ENCODE peak calls at places on chromosomes 5 and 9, in eight cellular contexts. H, R, V, K, Q, N, X and J are unnamed samples.

GRCh38 chr9:34986541-34987047 is 3.0 kb upstream of the DNAJB5 start:
- DNase-seq in H (no peak), R (no peak), V (peak), K (peak), Q (peak), N (no peak), X (peak), J (peak)

GRCh38 chr9:135087899-135088347 is 455 bp downstream of the OLFM1 start:
- DNase-seq in H (no peak), R (no peak), V (no peak), K (peak), Q (no peak), N (no peak), X (no peak), J (no peak)

GRCh38 chr5:139343476-139343875 is 1.8 kb downstream of the PAIP2 start:
- DNase-seq in H (no peak), R (no peak), V (no peak), K (no peak), Q (no peak), N (no peak), X (no peak), J (no peak)

GRCh38 chr5:96035796-96036195 is 74.1 kb upstream of the ELL2 start:
- DNase-seq in H (no peak), R (no peak), V (no peak), K (no peak), Q (no peak), N (no peak), X (no peak), J (no peak)

GRCh38 chr5:142409253-142409594 is 84.4 kb upstream of the SPRY4 start:
- DNase-seq in H (no peak), R (no peak), V (no peak), K (no peak), Q (no peak), N (no peak), X (no peak), J (no peak)

GRCh38 chr9:87275039-87275725 is 222.5 kb upstream of the DAPK1 start:
- DNase-seq in H (no peak), R (no peak), V (no peak), K (no peak), Q (no peak), N (no peak), X (no peak), J (no peak)

GRCh38 chr9:132698989-132699388 is 28.7 kb downstream of the GTF3C4 start:
- DNase-seq in H (peak), R (no peak), V (no peak), K (no peak), Q (peak), N (no peak), X (no peak), J (no peak)

GRCh38 chr9:93984860-93985259 is 29.7 kb upstream of the BARX1 start:
- DNase-seq in H (no peak), R (no peak), V (no peak), K (peak), Q (no peak), N (no peak), X (no peak), J (no peak)

GRCh38 chr9:108053555-108054061 is 564.0 kb upstream of the KLF4 start:
- DNase-seq in H (peak), R (peak), V (no peak), K (peak), Q (peak), N (peak), X (peak), J (no peak)

GRCh38 chr5:8839361-8840055 is 706.4 kb downstream of the SEMA5A start:
- DNase-seq in H (no peak), R (no peak), V (no peak), K (no peak), Q (no peak), N (no peak), X (no peak), J (no peak)

GRCh38 chr9:97415146-97415545 is 3.2 kb downstream of the TDRD7 start:
- DNase-seq in H (no peak), R (no peak), V (no peak), K (no peak), Q (no peak), N (no peak), X (no peak), J (no peak)

GRCh38 chr5:122756263-122756911 is 18.5 kb upstream of the SNX2 start:
- DNase-seq in H (peak), R (no peak), V (no peak), K (no peak), Q (peak), N (peak), X (peak), J (peak)

DNA sequence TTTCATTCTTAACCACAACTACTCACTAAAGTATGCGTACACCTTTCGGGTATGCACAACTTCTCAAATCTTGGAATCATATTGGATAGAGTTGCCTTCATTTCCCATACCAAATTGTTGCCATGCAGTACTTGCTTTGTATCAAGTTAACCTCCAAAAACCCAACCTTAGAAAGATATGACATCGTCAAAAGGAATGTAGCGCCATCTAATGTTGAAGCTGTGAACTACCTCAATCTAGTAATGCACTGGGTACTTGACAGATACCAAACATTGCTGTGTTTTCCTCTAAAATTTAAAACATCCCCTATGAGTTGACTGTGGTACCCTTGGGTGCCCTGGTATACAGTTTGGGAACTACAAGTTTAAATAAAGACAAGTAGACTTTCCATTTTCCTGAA is 318.4 kb downstream of the ARL15 start:
- DNase-seq in H (peak), R (no peak), V (no peak), K (peak), Q (peak), N (no peak), X (peak), J (no peak)
- TF ChIP-seq CTCF in H (peak), R (no peak), V (peak), K (peak), Q (peak), N (peak), X (peak), J (peak)

GRCh38 chr5:31329722-31330121 is 136.2 kb downstream of the CDH6 start:
- DNase-seq in H (no peak), R (no peak), V (no peak), K (no peak), Q (no peak), N (no peak), X (peak), J (no peak)
- TF ChIP-seq CTCF in H (no peak), R (no peak), V (no peak), K (no peak), Q (no peak), N (peak), X (peak), J (no peak)

GRCh38 chr5:58598440-58598839 is 15.6 kb downstream of the RAB3C start:
- DNase-seq in H (no peak), R (no peak), V (no peak), K (no peak), Q (no peak), N (no peak), X (no peak), J (no peak)
- TF ChIP-seq CTCF in H (no peak), R (no peak), V (no peak), K (no peak), Q (no peak), N (no peak), X (no peak), J (no peak)

DNA sequence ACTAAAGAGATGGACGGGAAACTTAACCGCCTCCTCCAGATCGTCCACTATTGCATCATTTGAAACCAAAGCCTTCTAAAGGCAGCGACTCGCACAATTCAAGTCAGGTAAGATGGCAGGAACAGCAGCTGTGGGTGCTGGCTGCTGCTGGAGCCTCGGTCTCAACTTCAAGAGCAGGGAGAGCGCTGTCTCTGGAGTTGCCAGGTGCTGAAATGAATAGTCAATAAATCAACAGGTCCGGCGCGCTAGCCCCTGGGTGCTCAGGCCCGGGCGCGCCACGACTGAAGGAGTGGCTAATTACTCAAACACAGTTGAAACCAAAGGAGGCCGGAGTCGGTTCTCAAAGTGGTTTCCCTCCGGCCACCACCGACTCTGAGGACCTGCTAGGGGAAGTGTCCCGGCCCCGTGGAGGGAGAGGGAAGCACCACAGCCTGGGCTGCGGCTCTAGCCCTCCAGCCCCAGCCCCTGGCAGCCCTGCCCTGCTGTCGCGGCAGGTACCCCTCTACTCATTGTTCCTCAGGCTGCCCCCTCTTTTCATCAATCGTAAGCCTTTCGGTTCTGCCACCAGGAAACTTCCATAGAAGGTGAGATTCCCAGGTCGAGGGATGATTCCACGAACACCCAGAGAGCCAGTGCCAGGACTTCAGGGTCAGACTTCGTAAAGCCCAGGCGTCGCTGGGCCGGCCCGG is 804 bp downstream of the TTC39B start:
- DNase-seq in H (peak), R (peak), V (peak), K (peak), Q (peak), N (peak), X (peak), J (peak)
- TF ChIP-seq CTCF in H (no peak), R (no peak), V (no peak), K (no peak), Q (no peak), N (no peak), X (no peak), J (no peak)